ENCODE peak calls at places on chromosomes 1 and 21, in nine cellular contexts. Y is B cell; T is HAP-1; Q is AG08395; R is mammary epithelial cell; M is AG09309; P is endothelial cell; K is progenitor cell of endocrine pancreas; N is activated CD4-positive, CD25-positive, alpha-beta regulatory T cell treated with anti-CD3 and anti-CD28 coated beads, Interleukin-2, amount 50 U/mL, for 72 hours. J is an unnamed sample.
A peak's percentile ranks its signal among the peaks of the same experiment; 100 is the strongest.

GRCh38 chr1:20185834-20186782 is at the start of the genes PLA2G2C and UBXN10:
- DNase-seq in Y (peak; percentile 62), T (peak; percentile 28), Q (no peak), R (no peak), M (no peak), P (peak; percentile 52), K (peak; percentile 53), N (peak; percentile 55), J (peak; percentile 81)

GRCh38 chr1:14910947-14911721 is 242.4 kb upstream of the TMEM51 start:
- DNase-seq in Y (no peak), T (no peak), Q (no peak), R (peak; percentile 92), M (no peak), P (no peak), K (no peak), N (no peak), J (no peak)

GRCh38 chr1:234750922-234751595 is 141.1 kb upstream of the IRF2BP2 start:
- DNase-seq in Y (no peak), T (no peak), Q (no peak), R (peak; percentile 30), M (no peak), P (no peak), K (no peak), N (no peak), J (no peak)

GRCh38 chr1:153985984-153986761 is at the start of gene RAB13:
- DNase-seq in Y (peak; percentile 57), T (peak; percentile 89), Q (peak; percentile 95), R (peak; percentile 79), M (peak; percentile 52), P (peak; percentile 81), K (peak; percentile 65), N (no peak), J (peak; percentile 75)

GRCh38 chr1:42777860-42778259 is 6.9 kb upstream of the TMEM269 start:
- DNase-seq in Y (peak; percentile 53), T (peak; percentile 51), Q (peak; percentile 71), R (no peak), M (no peak), P (peak; percentile 58), K (no peak), N (no peak), J (no peak)

GRCh38 chr1:26827663-26828062 is 1.2 kb downstream of the ZDHHC18 start:
- DNase-seq in Y (no peak), T (peak; percentile 28), Q (no peak), R (no peak), M (no peak), P (no peak), K (no peak), N (no peak), J (no peak)

GRCh38 chr1:19209439-19209989 is 552 bp downstream of the UBR4 start:
- DNase-seq in Y (peak; percentile 70), T (peak; percentile 45), Q (no peak), R (peak; percentile 39), M (no peak), P (no peak), K (no peak), N (peak; percentile 78), J (peak; percentile 90)

GRCh38 chr1:79006564-79006963 is at the start of gene ADGRL4:
- DNase-seq in Y (no peak), T (no peak), Q (peak; percentile 56), R (no peak), M (peak; percentile 3), P (peak; percentile 85), K (peak; percentile 20), N (no peak), J (no peak)

GRCh38 chr1:32768110-32768857 is 48.9 kb downstream of the YARS1 start:
- DNase-seq in Y (no peak), T (no peak), Q (no peak), R (no peak), M (no peak), P (no peak), K (no peak), N (no peak), J (no peak)

GRCh38 chr1:233885196-233886028 is 19.1 kb upstream of the SLC35F3 start:
- DNase-seq in Y (no peak), T (no peak), Q (no peak), R (no peak), M (no peak), P (no peak), K (no peak), N (no peak), J (no peak)

GRCh38 chr1:234709473-234710279 is 99.7 kb upstream of the IRF2BP2 start:
- DNase-seq in Y (no peak), T (no peak), Q (no peak), R (no peak), M (no peak), P (no peak), K (no peak), N (no peak), J (peak; percentile 50)

GRCh38 chr1:183633676-183634343 is 1.8 kb downstream of the ARPC5 start:
- DNase-seq in Y (peak; percentile 35), T (peak; percentile 49), Q (peak; percentile 58), R (peak; percentile 77), M (peak; percentile 77), P (no peak), K (no peak), N (no peak), J (no peak)

GRCh38 chr1:47834326-47834725 is 162.9 kb downstream of the TRABD2B start:
- DNase-seq in Y (no peak), T (no peak), Q (no peak), R (no peak), M (no peak), P (no peak), K (no peak), N (no peak), J (no peak)

GRCh38 chr1:193019442-193020026 is 39.6 kb downstream of the UCHL5 start:
- DNase-seq in Y (no peak), T (no peak), Q (peak; percentile 35), R (peak; percentile 39), M (peak; percentile 40), P (no peak), K (no peak), N (no peak), J (no peak)

GRCh38 chr1:52558941-52559340 is 6.0 kb upstream of the TUT4 start:
- DNase-seq in Y (no peak), T (no peak), Q (no peak), R (no peak), M (no peak), P (no peak), K (no peak), N (no peak), J (no peak)

GRCh38 chr1:58907398-58907797 is 123.6 kb upstream of the JUN start:
- DNase-seq in Y (no peak), T (no peak), Q (no peak), R (no peak), M (no peak), P (no peak), K (no peak), N (no peak), J (no peak)

GRCh38 chr1:12130466-12131130 is 36.2 kb upstream of the TNFRSF1B start:
- DNase-seq in Y (no peak), T (no peak), Q (no peak), R (no peak), M (no peak), P (no peak), K (no peak), N (no peak), J (no peak)

GRCh38 chr1:17636612-17637011 is 97.1 kb downstream of the ARHGEF10L start:
- DNase-seq in Y (no peak), T (no peak), Q (peak; percentile 53), R (peak; percentile 25), M (no peak), P (no peak), K (no peak), N (no peak), J (no peak)

GRCh38 chr1:31476891-31477846 is 64.2 kb downstream of the SERINC2 start:
- DNase-seq in Y (no peak), T (no peak), Q (no peak), R (peak; percentile 87), M (no peak), P (no peak), K (no peak), N (no peak), J (no peak)

GRCh38 chr1:169163059-169163458 is 56.6 kb downstream of the ATP1B1 start:
- DNase-seq in Y (no peak), T (no peak), Q (no peak), R (peak; percentile 31), M (no peak), P (no peak), K (no peak), N (no peak), J (no peak)

GRCh38 chr1:90434460-90434859 is 282.6 kb downstream of the BARHL2 start:
- DNase-seq in Y (no peak), T (peak; percentile 28), Q (no peak), R (no peak), M (no peak), P (peak; percentile 7), K (no peak), N (no peak), J (no peak)

GRCh38 chr1:65146908-65147423 is 1.0 kb upstream of the AK4 start:
- DNase-seq in Y (no peak), T (no peak), Q (no peak), R (peak; percentile 39), M (no peak), P (no peak), K (no peak), N (no peak), J (no peak)

GRCh38 chr1:166843322-166843721 is 4.0 kb downstream of the POGK start:
- DNase-seq in Y (no peak), T (no peak), Q (no peak), R (no peak), M (no peak), P (no peak), K (no peak), N (no peak), J (no peak)

GRCh38 chr1:200034262-200034557 is 6.7 kb downstream of the NR5A2 start:
- DNase-seq in Y (no peak), T (no peak), Q (no peak), R (no peak), M (no peak), P (no peak), K (no peak), N (no peak), J (no peak)

GRCh38 chr1:55007626-55008025 is 8.9 kb downstream of the BSND start:
- DNase-seq in Y (no peak), T (no peak), Q (peak; percentile 87), R (peak; percentile 79), M (peak; percentile 39), P (no peak), K (no peak), N (no peak), J (no peak)

GRCh38 chr1:153548722-153549695 is at the start of gene S100A3:
- DNase-seq in Y (no peak), T (no peak), Q (peak; percentile 91), R (peak; percentile 75), M (no peak), P (no peak), K (no peak), N (peak; percentile 24), J (no peak)

GRCh38 chr1:161825831-161826230 is 59.7 kb downstream of the ATF6 start:
- DNase-seq in Y (no peak), T (no peak), Q (no peak), R (no peak), M (no peak), P (no peak), K (no peak), N (no peak), J (no peak)

GRCh38 chr21:29786509-29786908 is 153.3 kb downstream of the GRIK1 start:
- DNase-seq in Y (no peak), T (no peak), Q (no peak), R (no peak), M (no peak), P (no peak), K (no peak), N (no peak), J (no peak)

GRCh38 chr1:40404670-40405462 is 31.3 kb downstream of the SMAP2 start:
- DNase-seq in Y (no peak), T (peak; percentile 36), Q (peak; percentile 59), R (peak; percentile 30), M (peak; percentile 27), P (no peak), K (no peak), N (no peak), J (no peak)

GRCh38 chr1:11466416-11466815 is 12.5 kb upstream of the DISP3 start:
- DNase-seq in Y (no peak), T (no peak), Q (no peak), R (no peak), M (no peak), P (no peak), K (no peak), N (no peak), J (no peak)

GRCh38 chr1:208438262-208438661 is 194.1 kb upstream of the PLXNA2 start:
- DNase-seq in Y (no peak), T (no peak), Q (peak; percentile 7), R (no peak), M (no peak), P (no peak), K (no peak), N (no peak), J (no peak)

J was measured in activated CD8-positive, alpha-beta memory T cell treated with anti-CD3 and anti-CD28 coated beads for 24 hours.